ENCODE peak calls at places on chromosomes 2 and 18, in four cellular contexts. One of them, this sample, is unnamed.

GRCh38 chr18:35059280-35059927 is 18.2 kb downstream of the MAPRE2 start:
- DNase-seq in heart left ventricle: no peak
- DNase-seq in skeletal muscle cell: no peak
- DNase-seq in activated CD4-positive, alpha-beta T cell treated with anti-CD3 and anti-CD28 coated beads, Interleukin-2, amount 10 ng/mL, durations not matched to agents 24 days and 14 days: no peak
- DNase-seq in this sample: no peak

GRCh38 chr18:22432672-22433137 is 15.0 kb upstream of the CTAGE1 start:
- DNase-seq in activated CD4-positive, alpha-beta T cell treated with anti-CD3 and anti-CD28 coated beads, Interleukin-2, amount 10 ng/mL, durations not matched to agents 24 days and 14 days: no peak
- DNase-seq in heart left ventricle: peak
- DNase-seq in skeletal muscle cell: peak
- DNase-seq in this sample: peak

GRCh38 chr2:46481541-46482193 is 2.3 kb downstream of the TMEM247 start:
- DNase-seq in heart left ventricle: no peak
- DNase-seq in skeletal muscle cell: peak
- DNase-seq in activated CD4-positive, alpha-beta T cell treated with anti-CD3 and anti-CD28 coated beads, Interleukin-2, amount 10 ng/mL, durations not matched to agents 24 days and 14 days: no peak
- DNase-seq in this sample: no peak

GRCh38 chr2:16186661-16187516 is 246.5 kb downstream of the MYCN start:
- DNase-seq in skeletal muscle cell: no peak
- DNase-seq in heart left ventricle: no peak
- DNase-seq in activated CD4-positive, alpha-beta T cell treated with anti-CD3 and anti-CD28 coated beads, Interleukin-2, amount 10 ng/mL, durations not matched to agents 24 days and 14 days: no peak
- DNase-seq in this sample: no peak

GRCh38 chr2:11556101-11556806 is 22.4 kb downstream of the GREB1 start:
- DNase-seq in activated CD4-positive, alpha-beta T cell treated with anti-CD3 and anti-CD28 coated beads, Interleukin-2, amount 10 ng/mL, durations not matched to agents 24 days and 14 days: no peak
- DNase-seq in heart left ventricle: no peak
- DNase-seq in skeletal muscle cell: no peak
- DNase-seq in this sample: no peak

GRCh38 chr2:20561703-20562454 is 89.0 kb downstream of the HS1BP3 start:
- DNase-seq in activated CD4-positive, alpha-beta T cell treated with anti-CD3 and anti-CD28 coated beads, Interleukin-2, amount 10 ng/mL, durations not matched to agents 24 days and 14 days: no peak
- DNase-seq in skeletal muscle cell: no peak
- DNase-seq in heart left ventricle: no peak
- DNase-seq in this sample: no peak

GRCh38 chr18:76463358-76463757 is 31.7 kb downstream of the ZNF516 start:
- DNase-seq in activated CD4-positive, alpha-beta T cell treated with anti-CD3 and anti-CD28 coated beads, Interleukin-2, amount 10 ng/mL, durations not matched to agents 24 days and 14 days: no peak
- DNase-seq in skeletal muscle cell: no peak
- DNase-seq in heart left ventricle: no peak
- DNase-seq in this sample: no peak

GRCh38 chr2:31802711-31803110 is 208.1 kb downstream of the MEMO1 start:
- DNase-seq in heart left ventricle: no peak
- DNase-seq in activated CD4-positive, alpha-beta T cell treated with anti-CD3 and anti-CD28 coated beads, Interleukin-2, amount 10 ng/mL, durations not matched to agents 24 days and 14 days: no peak
- DNase-seq in skeletal muscle cell: no peak
- DNase-seq in this sample: no peak

GRCh38 chr2:118909191-118909590 is 32.8 kb upstream of the MARCO start:
- DNase-seq in heart left ventricle: no peak
- DNase-seq in skeletal muscle cell: no peak
- DNase-seq in activated CD4-positive, alpha-beta T cell treated with anti-CD3 and anti-CD28 coated beads, Interleukin-2, amount 10 ng/mL, durations not matched to agents 24 days and 14 days: no peak
- DNase-seq in this sample: no peak

GRCh38 chr2:1569879-1570450 is 156.7 kb downstream of the TPO start:
- DNase-seq in activated CD4-positive, alpha-beta T cell treated with anti-CD3 and anti-CD28 coated beads, Interleukin-2, amount 10 ng/mL, durations not matched to agents 24 days and 14 days: no peak
- DNase-seq in heart left ventricle: no peak
- DNase-seq in skeletal muscle cell: no peak
- DNase-seq in this sample: no peak

GRCh38 chr18:33051397-33051796 is 278.6 kb upstream of the KLHL14 start:
- DNase-seq in heart left ventricle: no peak
- DNase-seq in skeletal muscle cell: peak
- DNase-seq in activated CD4-positive, alpha-beta T cell treated with anti-CD3 and anti-CD28 coated beads, Interleukin-2, amount 10 ng/mL, durations not matched to agents 24 days and 14 days: no peak
- DNase-seq in this sample: no peak

GRCh38 chr18:63578357-63578958 is 8.7 kb upstream of the SERPINB13 start:
- DNase-seq in activated CD4-positive, alpha-beta T cell treated with anti-CD3 and anti-CD28 coated beads, Interleukin-2, amount 10 ng/mL, durations not matched to agents 24 days and 14 days: peak
- DNase-seq in skeletal muscle cell: peak
- DNase-seq in heart left ventricle: no peak
- DNase-seq in this sample: no peak

GRCh38 chr2:47226124-47227040 is 71.3 kb upstream of the STPG4 start:
- DNase-seq in activated CD4-positive, alpha-beta T cell treated with anti-CD3 and anti-CD28 coated beads, Interleukin-2, amount 10 ng/mL, durations not matched to agents 24 days and 14 days: no peak
- DNase-seq in heart left ventricle: no peak
- DNase-seq in skeletal muscle cell: no peak
- DNase-seq in this sample: no peak

GRCh38 chr2:215793747-215794595 is 219.4 kb downstream of the MREG start:
- DNase-seq in activated CD4-positive, alpha-beta T cell treated with anti-CD3 and anti-CD28 coated beads, Interleukin-2, amount 10 ng/mL, durations not matched to agents 24 days and 14 days: no peak
- DNase-seq in skeletal muscle cell: peak
- DNase-seq in heart left ventricle: peak
- DNase-seq in this sample: no peak

GRCh38 chr2:104321141-104321799 is 532.6 kb upstream of the POU3F3 start:
- DNase-seq in skeletal muscle cell: no peak
- DNase-seq in activated CD4-positive, alpha-beta T cell treated with anti-CD3 and anti-CD28 coated beads, Interleukin-2, amount 10 ng/mL, durations not matched to agents 24 days and 14 days: no peak
- DNase-seq in heart left ventricle: no peak
- DNase-seq in this sample: no peak

GRCh38 chr18:78814321-78814720 is 165.3 kb upstream of the SALL3 start:
- DNase-seq in skeletal muscle cell: no peak
- DNase-seq in heart left ventricle: no peak
- DNase-seq in activated CD4-positive, alpha-beta T cell treated with anti-CD3 and anti-CD28 coated beads, Interleukin-2, amount 10 ng/mL, durations not matched to agents 24 days and 14 days: no peak
- DNase-seq in this sample: no peak

GRCh38 chr2:20224716-20225293 is at the start of gene SDC1:
- DNase-seq in skeletal muscle cell: peak
- DNase-seq in activated CD4-positive, alpha-beta T cell treated with anti-CD3 and anti-CD28 coated beads, Interleukin-2, amount 10 ng/mL, durations not matched to agents 24 days and 14 days: peak
- DNase-seq in heart left ventricle: peak
- DNase-seq in this sample: peak

GRCh38 chr2:121104721-121105141 is 180.3 kb downstream of the TFCP2L1 start:
- DNase-seq in heart left ventricle: no peak
- DNase-seq in skeletal muscle cell: no peak
- DNase-seq in activated CD4-positive, alpha-beta T cell treated with anti-CD3 and anti-CD28 coated beads, Interleukin-2, amount 10 ng/mL, durations not matched to agents 24 days and 14 days: no peak
- DNase-seq in this sample: no peak

GRCh38 chr2:226673314-226673723 is 126.3 kb downstream of the IRS1 start:
- DNase-seq in heart left ventricle: no peak
- DNase-seq in activated CD4-positive, alpha-beta T cell treated with anti-CD3 and anti-CD28 coated beads, Interleukin-2, amount 10 ng/mL, durations not matched to agents 24 days and 14 days: no peak
- DNase-seq in skeletal muscle cell: no peak
- DNase-seq in this sample: no peak

GRCh38 chr2:62038980-62039771 is 133.7 kb downstream of the COMMD1 start:
- DNase-seq in activated CD4-positive, alpha-beta T cell treated with anti-CD3 and anti-CD28 coated beads, Interleukin-2, amount 10 ng/mL, durations not matched to agents 24 days and 14 days: peak
- DNase-seq in skeletal muscle cell: peak
- DNase-seq in heart left ventricle: no peak
- DNase-seq in this sample: no peak

GRCh38 chr18:55268146-55268545 is 308.9 kb upstream of the CCDC68 start:
- DNase-seq in heart left ventricle: no peak
- DNase-seq in skeletal muscle cell: no peak
- DNase-seq in activated CD4-positive, alpha-beta T cell treated with anti-CD3 and anti-CD28 coated beads, Interleukin-2, amount 10 ng/mL, durations not matched to agents 24 days and 14 days: no peak
- DNase-seq in this sample: no peak

GRCh38 chr2:49988816-49989215 is 834.5 kb upstream of the FSHR start:
- DNase-seq in activated CD4-positive, alpha-beta T cell treated with anti-CD3 and anti-CD28 coated beads, Interleukin-2, amount 10 ng/mL, durations not matched to agents 24 days and 14 days: no peak
- DNase-seq in heart left ventricle: no peak
- DNase-seq in skeletal muscle cell: no peak
- DNase-seq in this sample: no peak

GRCh38 chr2:96685592-96686459 is 43.3 kb downstream of the FER1L5 start:
- DNase-seq in activated CD4-positive, alpha-beta T cell treated with anti-CD3 and anti-CD28 coated beads, Interleukin-2, amount 10 ng/mL, durations not matched to agents 24 days and 14 days: no peak
- DNase-seq in skeletal muscle cell: no peak
- DNase-seq in heart left ventricle: peak
- DNase-seq in this sample: no peak

GRCh38 chr2:11343626-11344341 is 652 bp downstream of the ROCK2 start:
- DNase-seq in skeletal muscle cell: no peak
- DNase-seq in heart left ventricle: peak
- DNase-seq in activated CD4-positive, alpha-beta T cell treated with anti-CD3 and anti-CD28 coated beads, Interleukin-2, amount 10 ng/mL, durations not matched to agents 24 days and 14 days: peak
- DNase-seq in this sample: peak

GRCh38 chr2:20524412-20525040 is 77.7 kb downstream of the RHOB start:
- DNase-seq in heart left ventricle: peak
- DNase-seq in skeletal muscle cell: no peak
- DNase-seq in activated CD4-positive, alpha-beta T cell treated with anti-CD3 and anti-CD28 coated beads, Interleukin-2, amount 10 ng/mL, durations not matched to agents 24 days and 14 days: no peak
- DNase-seq in this sample: no peak

GRCh38 chr2:219230201-219230540 is 565 bp downstream of the ANKZF1 start:
- DNase-seq in activated CD4-positive, alpha-beta T cell treated with anti-CD3 and anti-CD28 coated beads, Interleukin-2, amount 10 ng/mL, durations not matched to agents 24 days and 14 days: peak
- DNase-seq in skeletal muscle cell: no peak
- DNase-seq in heart left ventricle: no peak
- DNase-seq in this sample: peak

GRCh38 chr18:55337153-55337552 is 250.8 kb downstream of the TCF4 start:
- DNase-seq in heart left ventricle: no peak
- DNase-seq in activated CD4-positive, alpha-beta T cell treated with anti-CD3 and anti-CD28 coated beads, Interleukin-2, amount 10 ng/mL, durations not matched to agents 24 days and 14 days: no peak
- DNase-seq in skeletal muscle cell: no peak
- DNase-seq in this sample: no peak

GRCh38 chr2:173075056-173075780 is 428 bp upstream of the MAP3K20 start:
- DNase-seq in skeletal muscle cell: no peak
- DNase-seq in activated CD4-positive, alpha-beta T cell treated with anti-CD3 and anti-CD28 coated beads, Interleukin-2, amount 10 ng/mL, durations not matched to agents 24 days and 14 days: no peak
- DNase-seq in heart left ventricle: no peak
- DNase-seq in this sample: no peak

GRCh38 chr2:39671606-39672005 is 5.9 kb downstream of the TMEM178A start:
- DNase-seq in skeletal muscle cell: no peak
- DNase-seq in activated CD4-positive, alpha-beta T cell treated with anti-CD3 and anti-CD28 coated beads, Interleukin-2, amount 10 ng/mL, durations not matched to agents 24 days and 14 days: no peak
- DNase-seq in heart left ventricle: no peak
- DNase-seq in this sample: no peak

GRCh38 chr2:236281423-236281822 is 17.2 kb upstream of the ASB18 start:
- DNase-seq in skeletal muscle cell: no peak
- DNase-seq in heart left ventricle: no peak
- DNase-seq in activated CD4-positive, alpha-beta T cell treated with anti-CD3 and anti-CD28 coated beads, Interleukin-2, amount 10 ng/mL, durations not matched to agents 24 days and 14 days: no peak
- DNase-seq in this sample: no peak

GRCh38 chr2:172096661-172097547 is 5.8 kb downstream of the DLX2 start:
- DNase-seq in activated CD4-positive, alpha-beta T cell treated with anti-CD3 and anti-CD28 coated beads, Interleukin-2, amount 10 ng/mL, durations not matched to agents 24 days and 14 days: peak
- DNase-seq in skeletal muscle cell: peak
- DNase-seq in heart left ventricle: no peak
- DNase-seq in this sample: no peak

GRCh38 chr2:58027029-58027428 is 19.6 kb upstream of the VRK2 start:
- DNase-seq in heart left ventricle: no peak
- DNase-seq in skeletal muscle cell: no peak
- DNase-seq in activated CD4-positive, alpha-beta T cell treated with anti-CD3 and anti-CD28 coated beads, Interleukin-2, amount 10 ng/mL, durations not matched to agents 24 days and 14 days: no peak
- DNase-seq in this sample: no peak

GRCh38 chr2:54772110-54772509 is 48.6 kb downstream of the EML6 start:
- DNase-seq in activated CD4-positive, alpha-beta T cell treated with anti-CD3 and anti-CD28 coated beads, Interleukin-2, amount 10 ng/mL, durations not matched to agents 24 days and 14 days: peak
- DNase-seq in heart left ventricle: no peak
- DNase-seq in skeletal muscle cell: no peak
- DNase-seq in this sample: no peak

GRCh38 chr18:41906528-41907256 is 48.3 kb upstream of the PIK3C3 start:
- DNase-seq in skeletal muscle cell: peak
- DNase-seq in activated CD4-positive, alpha-beta T cell treated with anti-CD3 and anti-CD28 coated beads, Interleukin-2, amount 10 ng/mL, durations not matched to agents 24 days and 14 days: peak
- DNase-seq in heart left ventricle: no peak
- DNase-seq in this sample: no peak

GRCh38 chr2:11710632-11711381 is 35.6 kb upstream of the LPIN1 start:
- DNase-seq in activated CD4-positive, alpha-beta T cell treated with anti-CD3 and anti-CD28 coated beads, Interleukin-2, amount 10 ng/mL, durations not matched to agents 24 days and 14 days: no peak
- DNase-seq in skeletal muscle cell: no peak
- DNase-seq in heart left ventricle: no peak
- DNase-seq in this sample: no peak

GRCh38 chr18:79857082-79857661 is 59.4 kb downstream of the KCNG2 start:
- DNase-seq in skeletal muscle cell: peak
- DNase-seq in heart left ventricle: no peak
- DNase-seq in activated CD4-positive, alpha-beta T cell treated with anti-CD3 and anti-CD28 coated beads, Interleukin-2, amount 10 ng/mL, durations not matched to agents 24 days and 14 days: no peak
- DNase-seq in this sample: no peak

This sample was measured in right lobe of liver.